ENCODE peak calls at places on chromosomes 12 and 14, in nine cellular contexts. W is bronchial epithelial cell, L is AG09319, E is K562, N is ELR, H is head of caudate nucleus, A is SK-N-DZ, C is GM13976, S is NCI-H2107. G is an unnamed sample.

GRCh38 chr12:110860833-110861291 is 14.1 kb downstream of the CCDC63 start:
- DNase-seq in A (no peak), E (no peak), C (no peak), L (no peak), H (no peak), N (no peak), S (no peak), W (no peak), G (peak; percentile 37)

GRCh38 chr14:55388160-55388559 is 23.5 kb downstream of the ATG14 start:
- DNase-seq in E (no peak), N (peak; percentile 86), H (no peak), W (no peak), S (no peak), A (no peak), C (no peak), L (no peak), G (no peak)

GRCh38 chr12:50690923-50691322 is 73.0 kb upstream of the ATF1 start:
- DNase-seq in L (no peak), S (no peak), H (peak; percentile 41), N (no peak), W (no peak), A (no peak), C (no peak), E (no peak), G (no peak)

GRCh38 chr14:54114941-54115340 is 158.3 kb upstream of the BMP4 start:
- DNase-seq in S (no peak), C (no peak), H (no peak), N (no peak), L (no peak), A (no peak), E (no peak), W (no peak), G (no peak)

GRCh38 chr14:23306412-23307145 is at the start of gene BCL2L2:
- DNase-seq in E (peak; percentile 95), N (peak; percentile 91), W (peak; percentile 80), C (peak; percentile 90), L (peak; percentile 68), H (peak; percentile 89), S (peak; percentile 90), A (peak; percentile 86), G (peak; percentile 95)

GRCh38 chr12:93865751-93866150 is 188.6 kb downstream of the CRADD start:
- DNase-seq in C (no peak), H (no peak), A (no peak), E (no peak), W (no peak), S (no peak), L (no peak), N (no peak), G (no peak)

GRCh38 chr12:12723147-12723680 is 6.0 kb downstream of the CDKN1B start:
- DNase-seq in L (no peak), A (no peak), S (no peak), E (no peak), W (peak; percentile 35), H (no peak), C (no peak), N (peak; percentile 54), G (no peak)

GRCh38 chr14:60199321-60199720 is 34.1 kb upstream of the DHRS7 start:
- DNase-seq in S (no peak), E (no peak), H (no peak), C (no peak), A (no peak), L (no peak), N (no peak), W (no peak), G (no peak)

GRCh38 chr12:29164477-29165163 is 15.5 kb downstream of the FAR2 start:
- DNase-seq in S (no peak), C (peak; percentile 67), E (peak; percentile 19), H (no peak), N (peak; percentile 20), L (peak; percentile 31), W (peak; percentile 80), A (no peak), G (no peak)

GRCh38 chr14:65255583-65256443 is 153.5 kb upstream of the MAX start:
- DNase-seq in L (no peak), N (peak; percentile 49), H (peak; percentile 63), C (no peak), S (no peak), E (no peak), A (peak; percentile 88), W (peak; percentile 84), G (peak; percentile 88)

G was measured in ELF-1.